ENCODE peak calls at places on chromosomes 4 and X, in seven cellular contexts. One of them, this sample, is unnamed.

GRCh38 chrX:1564750-1565683 is 26.4 kb upstream of the AKAP17A start:
- DNase-seq in mammary epithelial cell: no peak
- DNase-seq in hepatocyte: no peak
- DNase-seq in heart right ventricle: no peak
- DNase-seq in PC-3: peak
- DNase-seq in lower lobe of right lung: no peak
- DNase-seq in fibroblast of mammary gland: no peak
- DNase-seq in this sample: no peak

GRCh38 chrX:150508461-150509367 is 59.7 kb upstream of the MTM1 start:
- DNase-seq in PC-3: no peak
- DNase-seq in lower lobe of right lung: peak
- DNase-seq in fibroblast of mammary gland: peak
- DNase-seq in heart right ventricle: peak
- DNase-seq in mammary epithelial cell: no peak
- DNase-seq in hepatocyte: no peak
- DNase-seq in this sample: peak

GRCh38 chr4:139815646-139816601 is 150.3 kb downstream of the MGST2 start:
- DNase-seq in heart right ventricle: peak
- DNase-seq in fibroblast of mammary gland: peak
- DNase-seq in hepatocyte: peak
- DNase-seq in mammary epithelial cell: no peak
- DNase-seq in lower lobe of right lung: no peak
- DNase-seq in PC-3: peak
- DNase-seq in this sample: peak

GRCh38 chr4:6331018-6331417 is 61.4 kb downstream of the WFS1 start:
- DNase-seq in hepatocyte: peak
- DNase-seq in fibroblast of mammary gland: peak
- DNase-seq in lower lobe of right lung: no peak
- DNase-seq in PC-3: peak
- DNase-seq in heart right ventricle: no peak
- DNase-seq in mammary epithelial cell: no peak
- DNase-seq in this sample: peak

GRCh38 chr4:53545238-53545637 is 46.0 kb downstream of the LNX1 start:
- DNase-seq in fibroblast of mammary gland: no peak
- DNase-seq in hepatocyte: no peak
- DNase-seq in heart right ventricle: no peak
- DNase-seq in mammary epithelial cell: no peak
- DNase-seq in PC-3: no peak
- DNase-seq in lower lobe of right lung: no peak
- DNase-seq in this sample: no peak

GRCh38 chrX:52995974-52996304 is 37.6 kb upstream of the FAM156A start:
- DNase-seq in fibroblast of mammary gland: no peak
- DNase-seq in hepatocyte: no peak
- DNase-seq in lower lobe of right lung: no peak
- DNase-seq in mammary epithelial cell: no peak
- DNase-seq in PC-3: no peak
- DNase-seq in heart right ventricle: no peak
- DNase-seq in this sample: no peak

GRCh38 chr4:153143527-153144348 is 60.5 kb upstream of the TRIM2 start:
- DNase-seq in hepatocyte: peak
- DNase-seq in PC-3: peak
- DNase-seq in mammary epithelial cell: peak
- DNase-seq in lower lobe of right lung: no peak
- DNase-seq in heart right ventricle: no peak
- DNase-seq in fibroblast of mammary gland: no peak
- DNase-seq in this sample: peak

GRCh38 chrX:25028726-25029125 is 13.0 kb upstream of the ARX start:
- DNase-seq in lower lobe of right lung: no peak
- DNase-seq in PC-3: peak
- DNase-seq in fibroblast of mammary gland: peak
- DNase-seq in heart right ventricle: no peak
- DNase-seq in mammary epithelial cell: peak
- DNase-seq in hepatocyte: no peak
- DNase-seq in this sample: peak

GRCh38 chr4:12488672-12489071 is 995.5 kb downstream of the RAB28 start:
- DNase-seq in lower lobe of right lung: no peak
- DNase-seq in heart right ventricle: peak
- DNase-seq in PC-3: no peak
- DNase-seq in hepatocyte: peak
- DNase-seq in mammary epithelial cell: no peak
- DNase-seq in fibroblast of mammary gland: peak
- DNase-seq in this sample: no peak

GRCh38 chr4:15569746-15570145 is 85.4 kb downstream of the FBXL5 start:
- DNase-seq in fibroblast of mammary gland: no peak
- DNase-seq in hepatocyte: no peak
- DNase-seq in mammary epithelial cell: no peak
- DNase-seq in heart right ventricle: no peak
- DNase-seq in lower lobe of right lung: no peak
- DNase-seq in PC-3: no peak
- DNase-seq in this sample: no peak

GRCh38 chrX:139828037-139828436 is 104.8 kb downstream of the ATP11C start:
- DNase-seq in lower lobe of right lung: no peak
- DNase-seq in mammary epithelial cell: no peak
- DNase-seq in hepatocyte: no peak
- DNase-seq in fibroblast of mammary gland: no peak
- DNase-seq in PC-3: no peak
- DNase-seq in heart right ventricle: no peak
- DNase-seq in this sample: peak

GRCh38 chrX:71941771-71942170 is 31.1 kb downstream of the NHSL2 start:
- DNase-seq in PC-3: peak
- DNase-seq in mammary epithelial cell: no peak
- DNase-seq in fibroblast of mammary gland: peak
- DNase-seq in heart right ventricle: peak
- DNase-seq in lower lobe of right lung: no peak
- DNase-seq in hepatocyte: peak
- DNase-seq in this sample: peak

GRCh38 chr4:25569726-25570125 is 85.9 kb upstream of the SLC34A2 start:
- DNase-seq in heart right ventricle: no peak
- DNase-seq in mammary epithelial cell: no peak
- DNase-seq in hepatocyte: no peak
- DNase-seq in lower lobe of right lung: no peak
- DNase-seq in fibroblast of mammary gland: no peak
- DNase-seq in PC-3: no peak
- DNase-seq in this sample: no peak

GRCh38 chr4:41281038-41281634 is 24.4 kb downstream of the UCHL1 start:
- DNase-seq in mammary epithelial cell: peak
- DNase-seq in heart right ventricle: peak
- DNase-seq in PC-3: peak
- DNase-seq in lower lobe of right lung: no peak
- DNase-seq in fibroblast of mammary gland: peak
- DNase-seq in hepatocyte: peak
- DNase-seq in this sample: peak

GRCh38 chr4:53889335-53890084 is 174.9 kb downstream of the CHIC2 start:
- DNase-seq in PC-3: no peak
- DNase-seq in mammary epithelial cell: no peak
- DNase-seq in lower lobe of right lung: no peak
- DNase-seq in hepatocyte: peak
- DNase-seq in heart right ventricle: no peak
- DNase-seq in fibroblast of mammary gland: peak
- DNase-seq in this sample: no peak

GRCh38 chr4:173722075-173722474 is 192.0 kb upstream of the HAND2 start:
- DNase-seq in fibroblast of mammary gland: no peak
- DNase-seq in heart right ventricle: no peak
- DNase-seq in lower lobe of right lung: no peak
- DNase-seq in PC-3: no peak
- DNase-seq in mammary epithelial cell: no peak
- DNase-seq in hepatocyte: no peak
- DNase-seq in this sample: no peak

GRCh38 chr4:15649914-15650545 is 5.1 kb downstream of the FBXL5 start:
- DNase-seq in hepatocyte: peak
- DNase-seq in mammary epithelial cell: peak
- DNase-seq in lower lobe of right lung: no peak
- DNase-seq in heart right ventricle: peak
- DNase-seq in PC-3: peak
- DNase-seq in fibroblast of mammary gland: peak
- DNase-seq in this sample: peak

GRCh38 chr4:4618846-4619245 is 77.0 kb upstream of the STX18 start:
- DNase-seq in heart right ventricle: no peak
- DNase-seq in lower lobe of right lung: no peak
- DNase-seq in hepatocyte: no peak
- DNase-seq in fibroblast of mammary gland: no peak
- DNase-seq in mammary epithelial cell: no peak
- DNase-seq in PC-3: no peak
- DNase-seq in this sample: no peak

GRCh38 chrX:37060999-37061398 is 52.8 kb downstream of the FAM47C start:
- DNase-seq in hepatocyte: peak
- DNase-seq in heart right ventricle: no peak
- DNase-seq in lower lobe of right lung: no peak
- DNase-seq in fibroblast of mammary gland: peak
- DNase-seq in PC-3: peak
- DNase-seq in mammary epithelial cell: peak
- DNase-seq in this sample: peak
- TF ChIP-seq CTCF in hepatocyte: peak
- TF ChIP-seq CTCF in heart right ventricle: peak
- TF ChIP-seq CTCF in lower lobe of right lung: peak
- TF ChIP-seq CTCF in fibroblast of mammary gland: peak
- TF ChIP-seq CTCF in PC-3: peak
- TF ChIP-seq CTCF in mammary epithelial cell: peak
- TF ChIP-seq CTCF in this sample: peak

GRCh38 chr4:78432896-78433295 is 118.7 kb upstream of the ANXA3 start:
- DNase-seq in lower lobe of right lung: no peak
- DNase-seq in mammary epithelial cell: peak
- DNase-seq in heart right ventricle: no peak
- DNase-seq in hepatocyte: peak
- DNase-seq in fibroblast of mammary gland: peak
- DNase-seq in PC-3: no peak
- DNase-seq in this sample: peak

GRCh38 chr4:78441786-78442185 is 109.8 kb upstream of the ANXA3 start:
- DNase-seq in hepatocyte: no peak
- DNase-seq in PC-3: no peak
- DNase-seq in fibroblast of mammary gland: no peak
- DNase-seq in mammary epithelial cell: no peak
- DNase-seq in heart right ventricle: no peak
- DNase-seq in lower lobe of right lung: no peak
- DNase-seq in this sample: no peak

GRCh38 chr4:78439328-78439727 is 112.2 kb upstream of the ANXA3 start:
- DNase-seq in mammary epithelial cell: no peak
- DNase-seq in fibroblast of mammary gland: no peak
- DNase-seq in lower lobe of right lung: no peak
- DNase-seq in PC-3: no peak
- DNase-seq in heart right ventricle: no peak
- DNase-seq in hepatocyte: no peak
- DNase-seq in this sample: no peak

GRCh38 chr4:78437608-78438088 is 113.9 kb upstream of the ANXA3 start:
- DNase-seq in PC-3: no peak
- DNase-seq in hepatocyte: no peak
- DNase-seq in heart right ventricle: no peak
- DNase-seq in fibroblast of mammary gland: no peak
- DNase-seq in lower lobe of right lung: no peak
- DNase-seq in mammary epithelial cell: peak
- DNase-seq in this sample: peak
- H3K4me3 ChIP-seq in PC-3: no peak
- H3K4me3 ChIP-seq in hepatocyte: no peak
- H3K4me3 ChIP-seq in heart right ventricle: no peak
- H3K4me3 ChIP-seq in fibroblast of mammary gland: no peak
- H3K4me3 ChIP-seq in lower lobe of right lung: no peak
- H3K4me3 ChIP-seq in mammary epithelial cell: no peak
- H3K4me3 ChIP-seq in this sample: no peak

GRCh38 chr4:150828159-150828558 is 186.9 kb downstream of the LRBA start:
- DNase-seq in heart right ventricle: no peak
- DNase-seq in lower lobe of right lung: no peak
- DNase-seq in fibroblast of mammary gland: no peak
- DNase-seq in hepatocyte: no peak
- DNase-seq in mammary epithelial cell: no peak
- DNase-seq in PC-3: no peak
- DNase-seq in this sample: no peak
- TF ChIP-seq CTCF in heart right ventricle: no peak
- TF ChIP-seq CTCF in lower lobe of right lung: no peak
- TF ChIP-seq CTCF in fibroblast of mammary gland: no peak
- TF ChIP-seq CTCF in hepatocyte: no peak
- TF ChIP-seq CTCF in mammary epithelial cell: no peak
- TF ChIP-seq CTCF in PC-3: no peak
- TF ChIP-seq CTCF in this sample: no peak

DNA sequence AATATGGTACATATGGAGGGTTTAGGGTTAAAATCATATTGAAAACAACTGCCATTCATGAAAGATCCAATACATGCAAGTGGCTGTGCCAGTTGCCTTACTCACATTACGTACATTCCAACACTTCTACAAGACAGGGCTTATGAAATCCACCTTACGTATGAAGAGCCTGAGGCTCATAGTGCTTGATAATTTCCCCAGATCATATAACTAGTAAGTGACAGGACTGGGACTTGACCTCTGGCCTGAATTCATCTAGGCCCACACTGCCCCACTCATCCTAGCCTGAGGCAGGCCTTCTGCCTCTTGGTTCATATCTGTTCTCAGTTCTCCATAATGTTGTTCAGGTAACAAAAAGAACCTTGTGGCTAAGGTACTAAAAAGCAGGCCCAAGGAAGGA is 226.3 kb downstream of the FGF13 start:
- DNase-seq in mammary epithelial cell: no peak
- DNase-seq in fibroblast of mammary gland: no peak
- DNase-seq in heart right ventricle: no peak
- DNase-seq in hepatocyte: no peak
- DNase-seq in PC-3: no peak
- DNase-seq in lower lobe of right lung: no peak
- DNase-seq in this sample: no peak
- H3K4me3 ChIP-seq in mammary epithelial cell: no peak
- H3K4me3 ChIP-seq in fibroblast of mammary gland: no peak
- H3K4me3 ChIP-seq in heart right ventricle: no peak
- H3K4me3 ChIP-seq in hepatocyte: no peak
- H3K4me3 ChIP-seq in PC-3: no peak
- H3K4me3 ChIP-seq in lower lobe of right lung: no peak
- H3K4me3 ChIP-seq in this sample: no peak

GRCh38 chr4:133151681-133152329 is 2.7 kb downstream of the PCDH10 start:
- DNase-seq in lower lobe of right lung: no peak
- DNase-seq in fibroblast of mammary gland: no peak
- DNase-seq in heart right ventricle: no peak
- DNase-seq in mammary epithelial cell: no peak
- DNase-seq in hepatocyte: peak
- DNase-seq in PC-3: no peak
- DNase-seq in this sample: no peak
- TF ChIP-seq CTCF in lower lobe of right lung: no peak
- TF ChIP-seq CTCF in fibroblast of mammary gland: no peak
- TF ChIP-seq CTCF in heart right ventricle: no peak
- TF ChIP-seq CTCF in mammary epithelial cell: no peak
- TF ChIP-seq CTCF in hepatocyte: peak
- TF ChIP-seq CTCF in PC-3: no peak
- TF ChIP-seq CTCF in this sample: no peak